ENCODE peak calls at places on chromosomes 13 and 19, in ten cellular contexts. One of them, this sample, is unnamed.

GRCh38 chr13:23966691-23967615 is 69.7 kb upstream of the C1QTNF9B start:
- DNase-seq in right atrium auricular region: no peak
- DNase-seq in AG04450: no peak
- DNase-seq in HCT116: no peak
- DNase-seq in RWPE1: no peak
- DNase-seq in cardiac muscle cell: peak; percentile 40
- DNase-seq in tibial artery: no peak
- DNase-seq in CD8-positive, alpha-beta T cell: no peak
- DNase-seq in fibroblast of lung: peak; percentile 28
- DNase-seq in breast epithelium: no peak
- DNase-seq in this sample: no peak

GRCh38 chr13:98301721-98302120 is 124.7 kb upstream of the RNF113B start:
- DNase-seq in right atrium auricular region: no peak
- DNase-seq in breast epithelium: no peak
- DNase-seq in AG04450: no peak
- DNase-seq in tibial artery: no peak
- DNase-seq in fibroblast of lung: peak; percentile 68
- DNase-seq in HCT116: no peak
- DNase-seq in RWPE1: no peak
- DNase-seq in CD8-positive, alpha-beta T cell: no peak
- DNase-seq in cardiac muscle cell: no peak
- DNase-seq in this sample: no peak

GRCh38 chr13:83216521-83217245 is 665.6 kb downstream of the SLITRK1 start:
- DNase-seq in breast epithelium: no peak
- DNase-seq in fibroblast of lung: peak; percentile 29
- DNase-seq in CD8-positive, alpha-beta T cell: no peak
- DNase-seq in AG04450: peak; percentile 30
- DNase-seq in HCT116: no peak
- DNase-seq in tibial artery: no peak
- DNase-seq in cardiac muscle cell: no peak
- DNase-seq in right atrium auricular region: no peak
- DNase-seq in RWPE1: no peak
- DNase-seq in this sample: no peak

GRCh38 chr13:113373811-113374485 is 10.0 kb upstream of the GRTP1 start:
- DNase-seq in RWPE1: no peak
- DNase-seq in right atrium auricular region: no peak
- DNase-seq in breast epithelium: no peak
- DNase-seq in tibial artery: no peak
- DNase-seq in HCT116: no peak
- DNase-seq in cardiac muscle cell: no peak
- DNase-seq in CD8-positive, alpha-beta T cell: no peak
- DNase-seq in fibroblast of lung: no peak
- DNase-seq in AG04450: no peak
- DNase-seq in this sample: no peak

GRCh38 chr19:3176715-3177501 is 1.7 kb upstream of the S1PR4 start:
- DNase-seq in fibroblast of lung: peak; percentile 33
- DNase-seq in right atrium auricular region: no peak
- DNase-seq in CD8-positive, alpha-beta T cell: peak; percentile 82
- DNase-seq in breast epithelium: no peak
- DNase-seq in AG04450: no peak
- DNase-seq in tibial artery: no peak
- DNase-seq in HCT116: peak; percentile 75
- DNase-seq in cardiac muscle cell: no peak
- DNase-seq in RWPE1: peak; percentile 91
- DNase-seq in this sample: no peak

GRCh38 chr13:31629085-31629785 is 110.1 kb upstream of the RXFP2 start:
- DNase-seq in breast epithelium: no peak
- DNase-seq in right atrium auricular region: no peak
- DNase-seq in HCT116: no peak
- DNase-seq in tibial artery: no peak
- DNase-seq in RWPE1: no peak
- DNase-seq in CD8-positive, alpha-beta T cell: no peak
- DNase-seq in AG04450: no peak
- DNase-seq in cardiac muscle cell: peak; percentile 41
- DNase-seq in fibroblast of lung: peak; percentile 27
- DNase-seq in this sample: peak; percentile 76

GRCh38 chr19:12092065-12092867 is 27.7 kb downstream of the ZNF844 start:
- DNase-seq in cardiac muscle cell: peak; percentile 93
- DNase-seq in fibroblast of lung: peak; percentile 88
- DNase-seq in right atrium auricular region: peak; percentile 87
- DNase-seq in AG04450: peak; percentile 64
- DNase-seq in tibial artery: peak; percentile 85
- DNase-seq in HCT116: no peak
- DNase-seq in breast epithelium: peak; percentile 89
- DNase-seq in CD8-positive, alpha-beta T cell: peak; percentile 39
- DNase-seq in RWPE1: peak; percentile 20
- DNase-seq in this sample: peak; percentile 84

GRCh38 chr19:19651076-19651475 is 7.6 kb upstream of the GMIP start:
- DNase-seq in cardiac muscle cell: no peak
- DNase-seq in HCT116: no peak
- DNase-seq in RWPE1: no peak
- DNase-seq in CD8-positive, alpha-beta T cell: no peak
- DNase-seq in fibroblast of lung: no peak
- DNase-seq in AG04450: no peak
- DNase-seq in tibial artery: no peak
- DNase-seq in right atrium auricular region: no peak
- DNase-seq in breast epithelium: no peak
- DNase-seq in this sample: no peak

GRCh38 chr13:30481241-30481760 is 15.6 kb upstream of the HMGB1 start:
- DNase-seq in cardiac muscle cell: no peak
- DNase-seq in RWPE1: no peak
- DNase-seq in breast epithelium: no peak
- DNase-seq in right atrium auricular region: no peak
- DNase-seq in CD8-positive, alpha-beta T cell: no peak
- DNase-seq in fibroblast of lung: no peak
- DNase-seq in HCT116: no peak
- DNase-seq in tibial artery: no peak
- DNase-seq in AG04450: no peak
- DNase-seq in this sample: no peak

DNA sequence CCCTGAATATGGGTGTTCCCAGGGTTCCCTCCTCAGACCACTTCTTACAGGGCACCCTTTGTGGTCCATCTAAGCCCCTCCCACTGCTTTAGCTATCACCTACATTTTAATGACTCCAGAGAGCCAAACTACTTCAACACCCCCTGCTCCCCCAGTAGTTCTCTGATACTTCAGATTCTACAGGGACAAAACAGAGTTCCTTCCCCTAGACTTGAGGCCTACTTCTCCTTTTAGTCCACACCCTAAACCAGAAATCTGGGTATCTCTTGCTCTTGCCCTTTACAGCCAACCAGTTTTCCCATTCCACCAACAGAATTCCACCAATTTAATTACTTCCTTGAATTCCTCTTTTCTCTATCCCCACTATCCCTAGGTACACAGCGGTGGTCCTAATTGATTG is 107.2 kb downstream of the KCNRG start:
- DNase-seq in fibroblast of lung: no peak
- DNase-seq in CD8-positive, alpha-beta T cell: no peak
- DNase-seq in HCT116: no peak
- DNase-seq in RWPE1: no peak
- DNase-seq in right atrium auricular region: no peak
- DNase-seq in AG04450: no peak
- DNase-seq in breast epithelium: no peak
- DNase-seq in tibial artery: no peak
- DNase-seq in cardiac muscle cell: no peak
- DNase-seq in this sample: no peak
- H3K27ac ChIP-seq in fibroblast of lung: no peak overlapping the region
- H3K27ac ChIP-seq in CD8-positive, alpha-beta T cell: no peak overlapping the region
- H3K27ac ChIP-seq in HCT116: no peak overlapping the region
- H3K27ac ChIP-seq in RWPE1: no peak overlapping the region
- H3K27ac ChIP-seq in right atrium auricular region: peak overlapping the region; percentile 98
- H3K27ac ChIP-seq in AG04450: no peak overlapping the region
- H3K27ac ChIP-seq in breast epithelium: peak overlapping the region; percentile 98
- H3K27ac ChIP-seq in tibial artery: peak overlapping the region; percentile 100
- H3K27ac ChIP-seq in cardiac muscle cell: no peak overlapping the region
- H3K27ac ChIP-seq in this sample: no peak overlapping the region

GRCh38 chr19:4522291-4523002 is 4.2 kb upstream of the PLIN4 start:
- DNase-seq in right atrium auricular region: no peak
- DNase-seq in tibial artery: no peak
- DNase-seq in HCT116: no peak
- DNase-seq in RWPE1: no peak
- DNase-seq in CD8-positive, alpha-beta T cell: no peak
- DNase-seq in AG04450: no peak
- DNase-seq in cardiac muscle cell: no peak
- DNase-seq in fibroblast of lung: no peak
- DNase-seq in breast epithelium: no peak
- DNase-seq in this sample: no peak
- TF ChIP-seq CTCF in right atrium auricular region: no peak
- TF ChIP-seq CTCF in tibial artery: no peak
- TF ChIP-seq CTCF in HCT116: no peak
- TF ChIP-seq CTCF in RWPE1: no peak
- TF ChIP-seq CTCF in CD8-positive, alpha-beta T cell: no peak
- TF ChIP-seq CTCF in AG04450: no peak
- TF ChIP-seq CTCF in cardiac muscle cell: no peak
- TF ChIP-seq CTCF in fibroblast of lung: no peak
- TF ChIP-seq CTCF in breast epithelium: no peak
- TF ChIP-seq CTCF in this sample: no peak

DNA sequence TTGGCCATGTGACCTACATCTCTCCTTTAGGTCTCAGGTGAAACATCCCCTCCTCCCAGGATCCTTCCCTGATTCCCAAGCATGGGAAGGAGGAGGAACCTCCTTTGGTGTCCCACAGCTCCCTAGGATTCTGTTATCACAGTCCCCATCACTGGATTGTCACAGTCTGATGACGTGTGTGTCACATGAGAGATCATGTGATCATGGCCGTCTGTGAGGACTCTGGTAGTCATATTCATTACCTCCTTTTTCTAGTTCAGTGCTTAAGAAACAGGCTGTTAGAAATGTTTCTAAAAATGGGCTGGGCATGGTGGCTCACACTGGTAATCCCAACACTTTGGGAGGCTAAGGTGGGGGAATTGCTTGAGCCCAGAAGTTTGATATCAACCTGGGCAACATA is 3.0 kb downstream of the DHX34 start:
- DNase-seq in right atrium auricular region: no peak
- DNase-seq in AG04450: no peak
- DNase-seq in breast epithelium: no peak
- DNase-seq in cardiac muscle cell: no peak
- DNase-seq in tibial artery: no peak
- DNase-seq in CD8-positive, alpha-beta T cell: no peak
- DNase-seq in fibroblast of lung: no peak
- DNase-seq in RWPE1: no peak
- DNase-seq in HCT116: no peak
- DNase-seq in this sample: no peak
- H3K27ac ChIP-seq in right atrium auricular region: no peak overlapping the region
- H3K27ac ChIP-seq in AG04450: no peak overlapping the region
- H3K27ac ChIP-seq in breast epithelium: no peak overlapping the region
- H3K27ac ChIP-seq in cardiac muscle cell: no peak overlapping the region
- H3K27ac ChIP-seq in tibial artery: no peak overlapping the region
- H3K27ac ChIP-seq in CD8-positive, alpha-beta T cell: no peak overlapping the region
- H3K27ac ChIP-seq in fibroblast of lung: no peak overlapping the region
- H3K27ac ChIP-seq in RWPE1: no peak overlapping the region
- H3K27ac ChIP-seq in HCT116: no peak overlapping the region
- H3K27ac ChIP-seq in this sample: no peak overlapping the region

GRCh38 chr13:46404732-46405097 is 17.7 kb upstream of the RUBCNL start:
- DNase-seq in fibroblast of lung: no peak
- DNase-seq in breast epithelium: no peak
- DNase-seq in tibial artery: no peak
- DNase-seq in AG04450: no peak
- DNase-seq in RWPE1: no peak
- DNase-seq in HCT116: no peak
- DNase-seq in CD8-positive, alpha-beta T cell: no peak
- DNase-seq in cardiac muscle cell: no peak
- DNase-seq in right atrium auricular region: no peak
- DNase-seq in this sample: no peak

GRCh38 chr13:46401432-46401831 is 14.4 kb upstream of the RUBCNL start:
- DNase-seq in CD8-positive, alpha-beta T cell: no peak
- DNase-seq in AG04450: no peak
- DNase-seq in right atrium auricular region: no peak
- DNase-seq in HCT116: no peak
- DNase-seq in breast epithelium: no peak
- DNase-seq in tibial artery: no peak
- DNase-seq in cardiac muscle cell: no peak
- DNase-seq in fibroblast of lung: no peak
- DNase-seq in RWPE1: no peak
- DNase-seq in this sample: no peak

GRCh38 chr13:46403851-46404731 is 17.0 kb upstream of the RUBCNL start:
- DNase-seq in fibroblast of lung: no peak
- DNase-seq in HCT116: no peak
- DNase-seq in breast epithelium: no peak
- DNase-seq in right atrium auricular region: no peak
- DNase-seq in RWPE1: no peak
- DNase-seq in cardiac muscle cell: no peak
- DNase-seq in AG04450: no peak
- DNase-seq in tibial artery: no peak
- DNase-seq in CD8-positive, alpha-beta T cell: no peak
- DNase-seq in this sample: no peak

GRCh38 chr13:46405457-46405856 is 18.4 kb upstream of the RUBCNL start:
- DNase-seq in RWPE1: no peak
- DNase-seq in right atrium auricular region: no peak
- DNase-seq in breast epithelium: no peak
- DNase-seq in tibial artery: no peak
- DNase-seq in CD8-positive, alpha-beta T cell: no peak
- DNase-seq in AG04450: no peak
- DNase-seq in cardiac muscle cell: no peak
- DNase-seq in HCT116: no peak
- DNase-seq in fibroblast of lung: no peak
- DNase-seq in this sample: no peak

DNA sequence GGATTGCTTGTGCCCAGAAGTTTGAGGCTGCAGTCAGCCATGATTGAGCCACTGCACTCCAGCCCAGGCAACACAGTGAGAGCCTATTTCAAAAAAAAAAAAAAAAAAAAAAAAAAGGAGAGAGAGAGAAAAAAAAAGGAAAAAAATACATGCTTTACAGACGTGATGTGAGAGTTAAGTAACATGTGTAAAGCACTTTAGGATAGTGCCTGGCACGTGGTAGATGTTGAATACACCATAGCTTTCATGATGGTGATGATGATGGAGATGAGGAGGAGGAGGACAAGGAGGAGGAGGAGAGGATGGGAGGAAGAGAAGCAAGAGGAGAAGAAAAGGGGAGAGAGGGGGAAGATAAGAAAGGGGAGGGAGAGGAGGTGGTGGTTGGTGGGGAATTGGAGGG is 15.1 kb upstream of the RUBCNL start:
- DNase-seq in cardiac muscle cell: no peak
- DNase-seq in HCT116: no peak
- DNase-seq in breast epithelium: no peak
- DNase-seq in RWPE1: no peak
- DNase-seq in tibial artery: no peak
- DNase-seq in CD8-positive, alpha-beta T cell: no peak
- DNase-seq in right atrium auricular region: no peak
- DNase-seq in fibroblast of lung: no peak
- DNase-seq in AG04450: no peak
- DNase-seq in this sample: no peak
- TF ChIP-seq CTCF in cardiac muscle cell: no peak
- TF ChIP-seq CTCF in HCT116: no peak
- TF ChIP-seq CTCF in breast epithelium: no peak
- TF ChIP-seq CTCF in RWPE1: no peak
- TF ChIP-seq CTCF in tibial artery: no peak
- TF ChIP-seq CTCF in CD8-positive, alpha-beta T cell: no peak
- TF ChIP-seq CTCF in right atrium auricular region: no peak
- TF ChIP-seq CTCF in fibroblast of lung: no peak
- TF ChIP-seq CTCF in AG04450: no peak
- TF ChIP-seq CTCF in this sample: no peak

This sample was measured in brain microvascular endothelial cell.